ENCODE peak calls at places on chromosomes 4 and X, in five cellular contexts. W, V, X, I and Z are unnamed samples.

GRCh38 chr4:150126880-150127236 is 48.6 kb downstream of the DCLK2 start:
- DNase-seq in W (no peak), I (peak), X (no peak), V (no peak), Z (no peak)

GRCh38 chr4:180156684-180157083 is 2086.5 kb upstream of the TENM3 start:
- DNase-seq in I (no peak), X (no peak), V (no peak), W (no peak), Z (no peak)

GRCh38 chr4:104424368-104424921 is 70.2 kb downstream of the CXXC4 start:
- DNase-seq in X (no peak), I (no peak), W (no peak), V (no peak), Z (no peak)

GRCh38 chrX:30702736-30703135 is 49.5 kb downstream of the GK start:
- DNase-seq in W (no peak), V (no peak), I (no peak), X (no peak), Z (no peak)

GRCh38 chr4:48205092-48205491 is 64.5 kb downstream of the TEC start:
- DNase-seq in X (no peak), I (no peak), W (no peak), V (no peak), Z (no peak)

GRCh38 chr4:20037745-20038144 is 214.0 kb upstream of the SLIT2 start:
- DNase-seq in W (no peak), X (no peak), V (no peak), I (no peak), Z (no peak)

GRCh38 chr4:156528216-156528615 is 443.4 kb downstream of the PDGFC start:
- DNase-seq in V (no peak), I (no peak), X (no peak), W (no peak), Z (no peak)

GRCh38 chrX:19886888-19887531 is 390 bp downstream of the SH3KBP1 start:
- DNase-seq in X (peak), I (no peak), W (no peak), V (no peak), Z (peak)

GRCh38 chr4:26692014-26692726 is 108.3 kb downstream of the TBC1D19 start:
- DNase-seq in W (no peak), I (no peak), V (peak), X (no peak), Z (no peak)
- TF ChIP-seq SUZ12 in W (no peak), I (no peak), V (no peak), X (no peak), Z (no peak)

GRCh38 chr4:73895201-73896177 is 26.3 kb downstream of the CXCL1 start:
- DNase-seq in V (no peak), X (no peak), I (no peak), W (no peak), Z (no peak)
- TF ChIP-seq SUZ12 in V (no peak), X (no peak), I (no peak), W (no peak), Z (no peak)

DNA sequence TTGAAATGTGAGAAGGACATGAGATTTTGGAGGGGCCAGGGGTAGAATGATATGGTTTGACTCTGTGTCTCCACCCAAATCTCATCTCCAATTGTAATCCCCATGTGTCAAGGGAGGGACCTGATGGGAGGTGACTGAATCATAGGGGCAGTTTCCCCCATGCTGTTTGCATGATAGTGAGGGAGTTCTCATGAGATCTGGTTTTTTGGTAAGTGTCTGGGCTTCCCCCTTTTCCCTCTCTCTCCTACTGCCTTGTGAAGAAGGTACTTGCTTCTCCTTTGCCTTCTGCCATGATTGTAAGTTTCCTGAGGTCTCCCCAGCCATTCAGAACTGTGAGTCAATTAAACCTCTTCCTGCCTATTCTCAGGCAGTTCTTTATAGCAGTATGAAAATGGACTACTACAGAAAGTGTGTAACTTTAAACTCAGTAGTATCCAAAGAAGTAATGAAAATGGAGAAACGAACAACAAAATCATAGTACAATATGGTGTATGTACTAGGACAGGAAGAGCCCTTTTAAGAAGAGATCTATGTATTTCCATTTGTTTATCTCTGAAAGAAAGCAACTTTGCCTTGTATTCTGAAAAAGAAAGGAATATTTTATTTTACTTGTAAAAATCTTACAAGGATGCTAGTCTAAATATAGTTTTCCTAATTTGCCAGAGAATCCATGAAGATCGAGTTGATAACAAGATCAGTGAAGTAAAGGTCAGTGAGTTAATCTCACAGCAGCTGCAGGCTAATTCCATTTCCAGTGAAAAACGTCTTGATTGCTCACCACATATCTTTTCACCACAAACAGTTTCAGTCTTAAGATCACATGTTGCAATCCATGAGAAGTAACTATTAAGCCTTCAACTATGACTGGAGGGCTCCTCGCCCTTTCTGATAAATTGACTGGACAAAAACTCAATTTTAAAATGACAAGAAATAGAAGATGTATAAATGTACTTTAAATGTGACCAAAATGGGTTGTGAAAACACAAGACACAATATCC is 20.5 kb downstream of the PKD2 start:
- DNase-seq in X (no peak), W (no peak), I (no peak), V (no peak), Z (no peak)
- TF ChIP-seq SUZ12 in X (no peak), W (no peak), I (no peak), V (no peak), Z (no peak)

DNA sequence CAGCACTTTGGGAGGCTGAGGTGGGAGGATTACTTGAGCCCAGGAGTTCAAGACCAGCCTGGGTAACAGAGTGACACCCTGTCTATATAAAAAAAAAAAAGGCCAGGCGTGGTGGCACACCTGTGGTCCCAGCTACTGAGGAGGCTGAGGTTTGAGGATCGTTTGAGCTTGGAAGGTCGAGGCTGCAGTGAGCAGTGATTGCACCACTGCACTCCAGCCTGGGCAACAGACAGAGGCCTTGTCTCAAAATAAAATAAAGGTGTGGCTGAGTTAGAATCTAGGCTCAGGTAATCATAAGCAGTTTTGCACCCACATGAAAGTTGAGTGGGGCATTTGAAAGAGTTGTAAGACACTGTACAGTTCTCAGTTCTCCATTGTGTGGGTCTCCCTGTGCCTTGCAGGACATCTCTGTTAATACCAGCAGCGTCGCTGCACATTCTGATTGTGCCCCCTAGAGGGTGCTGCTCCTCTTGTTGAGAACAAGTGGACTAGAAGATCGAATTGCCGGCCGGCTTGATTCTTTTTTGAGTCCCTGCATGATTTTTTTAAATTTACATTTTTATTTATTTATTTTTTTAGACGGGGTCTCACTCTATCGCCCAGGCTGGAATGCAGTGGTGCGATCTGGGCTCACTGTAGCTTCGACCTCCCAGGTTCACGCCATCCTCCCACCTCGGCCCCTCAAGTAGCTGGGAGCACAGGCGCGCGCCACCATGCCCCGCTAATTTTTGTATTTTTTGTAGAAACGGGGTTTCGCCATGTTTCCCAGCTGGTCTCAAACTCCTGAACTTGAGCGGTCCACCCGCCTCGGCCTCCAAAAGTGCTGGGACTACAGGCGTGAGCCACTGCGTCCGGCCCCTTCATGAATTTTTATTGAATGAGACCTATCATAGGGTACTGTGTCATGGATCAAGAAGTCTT is 73.6 kb upstream of the RBMX start:
- DNase-seq in V (peak), X (peak), I (peak), W (peak), Z (peak)
- TF ChIP-seq SUZ12 in V (no peak), X (no peak), I (no peak), W (no peak), Z (no peak)

GRCh38 chrX:154806837-154807501 is 1.7 kb upstream of the MPP1 start:
- DNase-seq in V (no peak), W (no peak), I (no peak), X (no peak), Z (no peak)

GRCh38 chrX:154802838-154803410 is 2.4 kb downstream of the MPP1 start:
- DNase-seq in W (no peak), I (no peak), V (no peak), X (no peak), Z (no peak)

GRCh38 chrX:154804564-154804956 is 725 bp downstream of the MPP1 start:
- DNase-seq in X (no peak), I (no peak), W (no peak), V (no peak), Z (no peak)

GRCh38 chrX:154804957-154805695 is at the start of gene MPP1:
- DNase-seq in X (peak), V (peak), W (no peak), I (peak), Z (peak)

DNA sequence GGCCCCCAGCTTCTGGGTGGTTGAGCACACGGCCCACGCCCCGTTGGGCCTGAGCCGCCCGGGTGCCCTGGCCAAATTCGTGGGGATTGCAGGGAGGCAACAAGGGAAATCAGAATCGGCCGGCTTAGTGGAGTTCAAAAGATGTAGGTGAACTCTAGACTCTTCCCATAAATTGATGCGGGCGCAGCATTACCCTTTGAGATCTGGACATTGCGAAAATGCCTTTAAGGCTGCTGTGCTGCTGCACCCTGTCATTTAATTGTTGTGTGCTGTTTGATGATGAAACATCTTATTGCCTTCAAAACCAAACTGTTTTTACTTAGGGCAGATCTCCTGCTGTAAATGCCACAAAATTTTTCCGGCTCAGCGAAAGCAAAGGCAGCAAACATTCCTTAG is 409 bp upstream of the MPP1 start:
- DNase-seq in W (no peak), I (no peak), V (no peak), X (no peak), Z (no peak)
- TF ChIP-seq SUZ12 in W (no peak), I (no peak), V (no peak), X (no peak), Z (no peak)

DNA sequence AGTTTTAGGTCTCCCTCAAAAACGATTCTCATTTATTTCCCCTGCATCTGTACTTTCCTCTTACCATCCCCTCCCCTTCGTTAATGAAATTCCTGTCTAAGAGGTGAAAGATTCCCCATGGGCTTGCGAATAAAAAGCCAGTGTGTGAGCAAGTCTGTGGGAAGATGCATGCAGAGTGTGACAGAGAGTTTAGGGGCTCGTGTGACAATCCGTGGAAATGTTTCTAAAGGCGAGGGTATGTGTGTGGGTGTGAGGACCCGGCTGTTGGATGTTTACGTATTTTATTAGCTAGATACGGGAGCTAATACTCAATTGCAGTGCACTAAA is 716 bp upstream of the HOPX start:
- DNase-seq in X (no peak), W (no peak), V (no peak), I (no peak), Z (no peak)
- TF ChIP-seq SUZ12 in X (no peak), W (no peak), V (no peak), I (no peak), Z (no peak)

GRCh38 chr4:155012469-155012868 is 196.0 kb upstream of the NPY2R start:
- DNase-seq in W (no peak), X (no peak), V (no peak), I (no peak), Z (no peak)

DNA sequence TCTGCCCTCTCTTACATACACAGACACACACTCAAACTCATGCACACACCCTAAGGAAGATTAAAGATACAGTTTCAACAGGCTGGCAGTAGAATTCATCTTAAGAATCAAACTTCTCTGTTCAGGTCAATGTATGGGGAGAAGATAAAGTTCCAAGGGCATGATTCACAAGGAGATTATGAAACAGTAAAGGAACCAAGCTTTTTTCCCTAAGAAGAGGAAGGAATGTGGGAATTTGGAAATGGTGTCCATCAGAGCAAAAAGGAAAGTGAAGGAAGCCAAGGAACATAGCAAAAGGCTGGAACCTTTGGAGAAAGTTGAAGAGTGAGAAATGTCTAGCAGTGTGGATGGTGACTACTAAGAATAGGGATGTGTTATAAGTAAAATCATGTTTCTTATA is 191.0 kb upstream of the NPY2R start:
- DNase-seq in V (no peak), I (no peak), X (no peak), W (no peak), Z (no peak)
- TF ChIP-seq SUZ12 in V (no peak), I (no peak), X (no peak), W (no peak), Z (no peak)